ENCODE peak calls at places on chromosomes 12 and 14, in five cellular contexts. I, M, C, B and X are unnamed samples.

GRCh38 chr12:132267873-132268272 is 61.5 kb downstream of the GALNT9 start:
- DNase-seq in I (no peak), C (no peak), M (no peak), B (no peak), X (no peak)

GRCh38 chr14:68553326-68553725 is 239.5 kb downstream of the ZFP36L1 start:
- DNase-seq in B (no peak), M (no peak), I (no peak), C (no peak), X (no peak)

GRCh38 chr12:113996026-113996425 is 29.9 kb upstream of the RBM19 start:
- DNase-seq in C (no peak), B (no peak), I (no peak), M (no peak), X (no peak)

GRCh38 chr14:70684030-70684429 is 42.3 kb downstream of the TTC9 start:
- DNase-seq in M (no peak), C (no peak), B (no peak), I (no peak), X (no peak)

GRCh38 chr12:31591308-31591901 is 469 bp upstream of the DENND5B start:
- DNase-seq in I (no peak), M (no peak), B (no peak), C (no peak), X (no peak)

GRCh38 chr14:31243860-31244259 is 36.3 kb upstream of the HECTD1 start:
- DNase-seq in I (no peak), M (no peak), C (no peak), B (no peak), X (no peak)

GRCh38 chr12:30980886-30981662 is 54.5 kb downstream of the TSPAN11 start:
- DNase-seq in M (no peak), B (no peak), C (no peak), I (no peak), X (no peak)

GRCh38 chr14:90300649-90301048 is 31.1 kb downstream of the NRDE2 start:
- DNase-seq in C (peak; percentile 17), M (no peak), I (no peak), B (no peak), X (no peak)

GRCh38 chr12:130948751-130949150 is 5.0 kb upstream of the ADGRD1 start:
- DNase-seq in C (no peak), I (no peak), M (no peak), B (no peak), X (no peak)

GRCh38 chr12:1815108-1815507 is 5.3 kb upstream of the LRTM2 start:
- DNase-seq in B (no peak), C (peak; percentile 16), M (no peak), I (no peak), X (no peak)

GRCh38 chr14:36683083-36683724 is 21.5 kb downstream of the PAX9 start:
- DNase-seq in B (no peak), C (no peak), I (no peak), M (no peak), X (no peak)

GRCh38 chr12:120376416-120376815 is 7.5 kb upstream of the MSI1 start:
- DNase-seq in M (no peak), B (no peak), C (no peak), I (no peak), X (no peak)

GRCh38 chr14:93019367-93019843 is 96.3 kb downstream of the ITPK1 start:
- DNase-seq in C (no peak), M (no peak), I (peak; percentile 69), B (no peak), X (peak; percentile 41)

GRCh38 chr12:4591180-4591687 is 29.2 kb downstream of the DYRK4 start:
- DNase-seq in B (no peak), C (no peak), I (no peak), M (no peak), X (no peak)

GRCh38 chr12:49565119-49565955 is 2.6 kb downstream of the MCRS1 start:
- DNase-seq in B (no peak), C (no peak), M (no peak), I (no peak), X (no peak)

GRCh38 chr12:22083167-22083566 is 37.1 kb downstream of the CMAS start:
- DNase-seq in M (no peak), C (peak; percentile 20), I (no peak), B (no peak), X (no peak)

GRCh38 chr14:29458547-29458946 is 469.1 kb downstream of the PRKD1 start:
- DNase-seq in M (no peak), I (peak; percentile 6), C (no peak), B (no peak), X (peak; percentile 69)

GRCh38 chr12:96101806-96102205 is 66.4 kb upstream of the LTA4H start:
- DNase-seq in I (no peak), B (no peak), M (no peak), C (no peak), X (no peak)

GRCh38 chr14:55446833-55447232 is 6.4 kb upstream of the TBPL2 start:
- DNase-seq in M (no peak), C (peak; percentile 62), B (no peak), I (no peak), X (no peak)

GRCh38 chr14:76891436-76891835 is 65.2 kb downstream of the LRRC74A start:
- DNase-seq in B (no peak), C (no peak), M (no peak), I (no peak), X (no peak)

GRCh38 chr12:112252184-112252583 is 126.8 kb downstream of the TRAFD1 start:
- DNase-seq in M (no peak), I (no peak), B (no peak), C (no peak), X (no peak)

GRCh38 chr14:30445852-30446251 is 113.1 kb upstream of the G2E3 start:
- DNase-seq in B (no peak), C (no peak), M (no peak), I (no peak), X (no peak)

GRCh38 chr12:52191841-52192791 is at the start of gene KRT80:
- DNase-seq in C (peak; percentile 98), M (peak; percentile 92), B (no peak), I (no peak), X (peak; percentile 91)